ENCODE peak calls at places on chromosomes 7 and 10, in five cellular contexts. C is fibroblast of lung, J is stomach, N is MM.1S, U is Panc1. Z is an unnamed sample.

GRCh38 chr7:5678295-5679046 is 103.0 kb downstream of the RNF216 start:
- DNase-seq in U (no peak), J (no peak), N (no peak), C (no peak), Z (no peak)

GRCh38 chr7:135685306-135686084 is 23.2 kb downstream of the STMP1 start:
- DNase-seq in N (no peak), J (no peak), U (no peak), C (peak), Z (peak)

GRCh38 chr7:259191-259505 is 30.8 kb upstream of the FOXL3 start:
- DNase-seq in J (no peak), U (no peak), N (no peak), C (no peak), Z (no peak)

GRCh38 chr7:149297034-149297755 is 35.2 kb downstream of the ZNF783 start:
- DNase-seq in J (no peak), C (no peak), N (no peak), U (no peak), Z (no peak)

GRCh38 chr10:75283150-75284096 is 47.7 kb upstream of the COMTD1 start:
- DNase-seq in U (no peak), C (peak), N (no peak), J (no peak), Z (peak)

GRCh38 chr10:51700228-51700835 is 937 bp upstream of the CSTF2T start:
- DNase-seq in N (peak), J (peak), U (no peak), C (peak), Z (peak)

GRCh38 chr7:156752371-156753297 is 112.1 kb downstream of the RNF32 start:
- DNase-seq in C (peak), J (no peak), N (no peak), U (no peak), Z (peak)

GRCh38 chr7:116354171-116354545 is 143.8 kb downstream of the TES start:
- DNase-seq in C (peak), U (no peak), N (no peak), J (peak), Z (peak)

GRCh38 chr7:129788993-129789392 is 163.8 kb downstream of the UBE2H start:
- DNase-seq in N (no peak), U (no peak), C (no peak), J (no peak), Z (no peak)

GRCh38 chr7:582081-582835 is 62.6 kb upstream of the PDGFA start:
- DNase-seq in C (no peak), N (no peak), U (no peak), J (no peak), Z (no peak)

GRCh38 chr10:48691812-48692528 is 7.3 kb downstream of the WDFY4 start:
- DNase-seq in J (no peak), C (no peak), U (no peak), N (no peak), Z (no peak)

GRCh38 chr7:1665721-1666250 is 4.3 kb upstream of the ELFN1 start:
- DNase-seq in J (no peak), C (peak), U (no peak), N (no peak), Z (no peak)

GRCh38 chr7:42359946-42360345 is 122.9 kb upstream of the GLI3 start:
- DNase-seq in U (no peak), J (no peak), C (no peak), N (no peak), Z (no peak)

GRCh38 chr7:151091431-151091830 is 5.2 kb downstream of the AGAP3 start:
- DNase-seq in J (no peak), N (peak), U (no peak), C (no peak), Z (no peak)

GRCh38 chr7:140966561-140967234 is 42.0 kb upstream of the BRAF start:
- DNase-seq in J (no peak), U (no peak), N (no peak), C (no peak), Z (no peak)

GRCh38 chr10:72069751-72070501 is 18.4 kb downstream of the SPOCK2 start:
- DNase-seq in C (no peak), J (no peak), N (peak), U (no peak), Z (no peak)

GRCh38 chr10:74652664-74653063 is 173.7 kb upstream of the KAT6B start:
- DNase-seq in J (no peak), U (no peak), N (no peak), C (no peak), Z (no peak)

GRCh38 chr10:117226813-117227451 is 14.0 kb upstream of the SLC18A2 start:
- DNase-seq in J (peak), N (no peak), U (no peak), C (no peak), Z (no peak)

GRCh38 chr10:103514244-103514643 is 20.7 kb downstream of the NEURL1 start:
- DNase-seq in C (no peak), N (no peak), U (no peak), J (no peak), Z (no peak)

GRCh38 chr10:25639646-25640045 is 294.4 kb upstream of the MYO3A start:
- DNase-seq in J (no peak), U (no peak), N (no peak), C (peak), Z (no peak)

GRCh38 chr10:81548160-81548559 is 326.8 kb upstream of the NRG3 start:
- DNase-seq in U (no peak), C (no peak), N (no peak), J (no peak), Z (no peak)

GRCh38 chr10:66058594-66058993 is 867.2 kb upstream of the LRRTM3 start:
- DNase-seq in N (no peak), C (no peak), U (no peak), J (no peak), Z (no peak)

GRCh38 chr10:598415-599170 is 90.9 kb downstream of the DIP2C start:
- DNase-seq in C (peak), U (no peak), N (no peak), J (no peak), Z (peak)

GRCh38 chr7:20735346-20736065 is 51.2 kb downstream of the SP8 start:
- DNase-seq in N (no peak), U (no peak), C (no peak), J (no peak), Z (no peak)

GRCh38 chr7:133429371-133429770 is 176.5 kb downstream of the EXOC4 start:
- DNase-seq in C (no peak), N (no peak), U (no peak), J (no peak), Z (no peak)

GRCh38 chr7:105666324-105666723 is 85.0 kb upstream of the EFCAB10 start:
- DNase-seq in N (no peak), J (no peak), C (no peak), U (no peak), Z (no peak)

DNA sequence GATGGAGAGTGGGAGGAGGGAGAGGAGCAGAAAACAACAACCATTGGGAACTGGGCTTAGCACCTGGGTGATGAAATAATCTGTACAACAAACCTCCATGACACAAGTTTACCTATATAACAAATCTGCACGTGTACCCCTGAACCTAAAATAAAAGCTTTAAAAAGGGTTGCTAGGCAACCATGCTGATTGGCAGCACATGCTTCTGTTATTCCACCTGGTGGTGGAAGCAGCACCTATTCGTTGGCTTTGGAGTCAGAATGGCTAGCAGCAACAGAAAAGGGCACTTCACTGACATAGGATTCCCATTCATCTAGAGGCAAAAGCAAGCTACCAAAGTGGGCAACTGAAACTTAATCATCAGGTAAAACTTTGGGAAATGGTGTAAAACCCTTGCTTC is 57.1 kb downstream of the RELN start:
- DNase-seq in J (no peak), U (no peak), N (no peak), C (no peak), Z (no peak)
- H3K4me3 ChIP-seq in J (no peak), U (no peak), N (no peak), C (no peak), Z (no peak)

GRCh38 chr7:158439035-158439434 is 148.6 kb downstream of the PTPRN2 start:
- DNase-seq in N (no peak), U (no peak), J (no peak), C (no peak), Z (no peak)

GRCh38 chr7:158443688-158444483 is 143.7 kb downstream of the PTPRN2 start:
- DNase-seq in C (no peak), J (no peak), U (no peak), N (no peak), Z (no peak)

GRCh38 chr7:158444501-158445420 is 142.9 kb downstream of the PTPRN2 start:
- DNase-seq in N (no peak), C (no peak), J (no peak), U (no peak), Z (no peak)

GRCh38 chr7:158443014-158443687 is 144.5 kb downstream of the PTPRN2 start:
- DNase-seq in N (no peak), U (no peak), J (no peak), C (no peak), Z (no peak)

DNA sequence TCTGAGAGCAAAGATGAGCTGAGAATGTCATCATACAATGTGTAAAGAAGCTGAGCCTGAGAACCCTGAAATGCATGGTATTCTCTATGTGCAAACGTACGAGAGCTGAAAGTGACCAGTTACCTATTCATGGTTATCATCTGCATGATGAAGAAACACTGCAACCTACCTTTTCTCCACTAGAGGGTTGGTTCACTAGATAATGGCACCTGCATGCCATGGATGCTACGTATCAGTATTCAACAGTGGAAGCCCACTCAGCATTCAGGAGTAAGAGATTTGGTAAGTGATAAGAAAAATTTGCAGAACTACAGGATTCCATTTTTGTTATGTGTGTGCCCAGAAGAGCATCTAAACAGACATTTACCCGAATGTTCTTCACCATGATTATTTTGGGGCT is 145.4 kb downstream of the PTPRN2 start:
- DNase-seq in N (peak), C (no peak), U (no peak), J (no peak), Z (no peak)
- TF ChIP-seq CTCF in N (peak), C (no peak), U (peak), J (no peak), Z (no peak)

DNA sequence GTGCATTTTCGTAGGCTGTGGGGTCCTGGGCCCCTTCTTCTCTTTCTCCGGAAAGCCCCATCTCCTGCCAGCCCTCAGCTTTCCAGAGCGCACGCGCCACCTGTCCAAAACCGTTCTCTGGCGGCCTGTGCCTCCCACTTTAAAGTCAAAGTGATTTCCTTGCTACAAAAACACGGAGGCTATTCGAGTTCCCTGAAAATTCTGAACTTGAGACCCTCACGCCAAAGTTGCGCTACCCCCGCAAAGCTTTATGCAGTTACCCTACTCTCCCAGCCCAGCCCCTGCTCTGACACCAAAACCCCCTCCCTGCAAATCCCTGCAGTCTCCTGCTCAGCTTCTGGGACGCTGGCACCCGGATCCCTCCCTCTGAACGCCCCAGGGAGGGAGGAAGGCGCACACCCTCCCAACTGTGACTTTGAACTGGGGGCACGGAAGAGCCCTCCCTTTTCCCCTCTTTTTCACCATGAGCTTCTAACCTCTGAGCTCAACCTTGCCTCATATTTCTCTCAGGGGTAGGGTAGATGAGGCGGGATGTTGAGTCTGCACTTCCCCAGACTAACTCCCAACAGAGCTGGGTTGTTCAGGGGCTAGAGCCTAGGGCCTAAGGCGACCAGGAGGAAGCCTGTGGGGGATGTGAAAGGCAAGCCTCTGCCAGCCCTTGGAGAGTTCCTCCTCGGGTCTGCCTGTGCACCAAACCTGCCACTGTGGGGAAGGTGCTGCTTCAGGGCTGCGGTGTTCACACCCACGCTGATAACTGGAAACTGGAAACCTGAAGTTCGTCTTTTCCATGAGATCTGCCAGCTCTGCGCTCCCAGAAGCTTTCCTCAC is 2.7 kb upstream of the PAX4 start:
- DNase-seq in C (no peak), N (no peak), J (no peak), U (no peak), Z (peak)
- H3K4me3 ChIP-seq in C (no peak), N (no peak), J (no peak), U (peak), Z (no peak)

GRCh38 chr7:22949944-22950343 is 64.0 kb downstream of the HYCC1 start:
- DNase-seq in N (no peak), C (peak), U (no peak), J (no peak), Z (no peak)
- TF ChIP-seq CTCF in N (no peak), C (no peak), U (peak), J (no peak), Z (no peak)

GRCh38 chr7:100476108-100476780 is 2.8 kb downstream of the TSC22D4 start:
- DNase-seq in N (no peak), J (no peak), U (no peak), C (no peak), Z (no peak)

GRCh38 chr7:100477871-100478248 is 1.2 kb downstream of the TSC22D4 start:
- DNase-seq in N (no peak), J (no peak), U (no peak), C (no peak), Z (peak)

GRCh38 chr7:100472854-100473499 is 6.0 kb downstream of the TSC22D4 start:
- DNase-seq in J (no peak), U (no peak), C (peak), N (no peak), Z (no peak)

GRCh38 chr7:100476903-100477870 is 1.8 kb downstream of the TSC22D4 start:
- DNase-seq in N (no peak), J (no peak), C (no peak), U (no peak), Z (no peak)

DNA sequence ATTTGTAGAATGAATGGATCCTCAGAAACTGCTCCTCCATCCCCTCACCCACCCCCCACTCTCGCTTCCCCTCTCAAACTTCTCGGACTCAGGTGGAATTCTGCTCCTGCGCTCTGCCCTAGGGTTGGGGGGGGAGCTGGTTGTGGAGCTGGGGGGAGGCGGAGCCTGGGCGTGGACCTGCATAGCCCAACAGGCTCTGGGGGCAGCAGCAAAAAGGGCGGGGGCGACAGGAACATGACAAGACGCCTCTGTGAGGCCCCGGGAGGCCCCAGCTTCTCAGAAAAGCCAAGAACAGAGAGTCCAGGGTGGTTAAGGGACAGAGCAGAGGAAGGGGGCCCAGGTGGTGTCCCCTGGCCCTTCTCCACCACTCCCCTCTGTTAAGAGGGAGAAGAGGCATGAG is 3.5 kb downstream of the TSC22D4 start:
- DNase-seq in C (no peak), N (no peak), U (no peak), J (no peak), Z (no peak)
- H3K4me3 ChIP-seq in C (peak), N (no peak), U (peak), J (peak), Z (peak)

GRCh38 chr7:114212753-114213439 is 201.7 kb upstream of the FOXP2 start:
- DNase-seq in N (no peak), J (no peak), C (peak), U (no peak), Z (peak)

GRCh38 chr7:114218283-114218682 is 196.3 kb upstream of the FOXP2 start:
- DNase-seq in C (no peak), J (no peak), N (no peak), U (no peak), Z (no peak)

GRCh38 chr7:114214454-114214853 is 200.2 kb upstream of the FOXP2 start:
- DNase-seq in U (no peak), N (no peak), J (no peak), C (no peak), Z (no peak)

DNA sequence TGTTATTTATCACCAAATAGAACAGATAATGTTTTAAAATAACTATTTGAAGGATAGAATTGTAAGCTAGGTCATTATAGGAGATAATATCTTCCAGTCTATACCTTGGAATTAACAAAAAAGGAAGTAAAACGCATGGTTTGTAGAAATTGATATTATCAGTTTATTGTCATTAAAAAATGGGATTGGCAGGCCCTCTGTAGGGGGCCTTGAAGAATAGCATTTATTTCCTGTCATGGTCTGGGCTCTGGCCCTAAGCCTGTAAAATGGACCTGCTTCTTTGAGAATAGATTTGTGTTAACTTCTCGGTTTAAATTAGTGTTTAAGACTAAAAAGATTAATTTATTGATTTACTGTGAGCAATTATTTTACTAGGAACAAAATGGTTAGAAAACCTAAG is 197.6 kb upstream of the FOXP2 start:
- DNase-seq in J (no peak), C (no peak), N (no peak), U (no peak), Z (no peak)
- TF ChIP-seq CTCF in J (no peak), C (no peak), N (peak), U (no peak), Z (no peak)

GRCh38 chr10:23442936-23443335 is 4.1 kb downstream of the OTUD1 start:
- DNase-seq in J (no peak), N (no peak), C (peak), U (no peak), Z (peak)
- H3K4me3 ChIP-seq in J (no peak), N (no peak), C (no peak), U (no peak), Z (no peak)

Z was measured in astrocyte of the spinal cord.